ENCODE peak calls at places on chromosome 12, in six cellular contexts. One of them, this sample, is unnamed.

GRCh38 chr12:112151766-112152541 is 26.6 kb downstream of the TRAFD1 start:
- DNase-seq in H1: no peak
- DNase-seq in GM12878: no peak
- DNase-seq in K562: no peak
- DNase-seq in GM12891: no peak
- DNase-seq in HepG2: no peak
- DNase-seq in this sample: no peak

GRCh38 chr12:57209916-57210315 is 6.7 kb upstream of the NXPH4 start:
- DNase-seq in H1: no peak
- DNase-seq in GM12878: no peak
- DNase-seq in K562: no peak
- DNase-seq in GM12891: no peak
- DNase-seq in HepG2: no peak
- DNase-seq in this sample: no peak

GRCh38 chr12:52600475-52600874 is 788 bp downstream of the KRT72 start:
- DNase-seq in H1: no peak
- DNase-seq in GM12878: no peak
- DNase-seq in K562: no peak
- DNase-seq in GM12891: no peak
- DNase-seq in HepG2: no peak
- DNase-seq in this sample: no peak

GRCh38 chr12:4960547-4960946 is 50.8 kb downstream of the KCNA1 start:
- DNase-seq in H1: no peak
- DNase-seq in GM12878: no peak
- DNase-seq in K562: no peak
- DNase-seq in GM12891: no peak
- DNase-seq in HepG2: no peak
- DNase-seq in this sample: no peak

GRCh38 chr12:63212316-63212715 is 61.3 kb upstream of the AVPR1A start:
- DNase-seq in H1: no peak
- DNase-seq in GM12878: no peak
- DNase-seq in K562: no peak
- DNase-seq in GM12891: no peak
- DNase-seq in HepG2: no peak
- DNase-seq in this sample: no peak

GRCh38 chr12:62631531-62632520 is 165.2 kb downstream of the MON2 start:
- DNase-seq in H1: no peak
- DNase-seq in GM12878: no peak
- DNase-seq in K562: no peak
- DNase-seq in GM12891: peak
- DNase-seq in HepG2: peak
- DNase-seq in this sample: peak

GRCh38 chr12:113860950-113861349 is 105.2 kb downstream of the RBM19 start:
- DNase-seq in H1: no peak
- DNase-seq in GM12878: no peak
- DNase-seq in K562: no peak
- DNase-seq in GM12891: no peak
- DNase-seq in HepG2: no peak
- DNase-seq in this sample: no peak

GRCh38 chr12:109863961-109864712 is 16.2 kb downstream of the GLTP start:
- DNase-seq in H1: no peak
- DNase-seq in GM12878: no peak
- DNase-seq in K562: no peak
- DNase-seq in GM12891: no peak
- DNase-seq in HepG2: peak
- DNase-seq in this sample: no peak

GRCh38 chr12:126069549-126070165 is 1004.4 kb downstream of the AACS start:
- DNase-seq in H1: peak
- DNase-seq in GM12878: no peak
- DNase-seq in K562: peak
- DNase-seq in GM12891: peak
- DNase-seq in HepG2: peak
- DNase-seq in this sample: no peak

GRCh38 chr12:84701966-84702365 is 210.6 kb downstream of the SLC6A15 start:
- DNase-seq in H1: no peak
- DNase-seq in GM12878: no peak
- DNase-seq in K562: no peak
- DNase-seq in GM12891: no peak
- DNase-seq in HepG2: no peak
- DNase-seq in this sample: no peak

GRCh38 chr12:100435948-100436347 is 37.7 kb upstream of the NR1H4 start:
- DNase-seq in H1: no peak
- DNase-seq in GM12878: no peak
- DNase-seq in K562: no peak
- DNase-seq in GM12891: no peak
- DNase-seq in HepG2: no peak
- DNase-seq in this sample: no peak

GRCh38 chr12:63206908-63207307 is 55.9 kb upstream of the AVPR1A start:
- DNase-seq in H1: no peak
- DNase-seq in GM12878: no peak
- DNase-seq in K562: no peak
- DNase-seq in GM12891: no peak
- DNase-seq in HepG2: no peak
- DNase-seq in this sample: no peak

GRCh38 chr12:94793191-94793595 is 142.8 kb upstream of the TMCC3 start:
- DNase-seq in H1: no peak
- DNase-seq in GM12878: no peak
- DNase-seq in K562: no peak
- DNase-seq in GM12891: no peak
- DNase-seq in HepG2: no peak
- DNase-seq in this sample: no peak

GRCh38 chr12:120394483-120395367 is 25.8 kb upstream of the MSI1 start:
- DNase-seq in H1: peak
- DNase-seq in GM12878: no peak
- DNase-seq in K562: no peak
- DNase-seq in GM12891: no peak
- DNase-seq in HepG2: no peak
- DNase-seq in this sample: no peak

GRCh38 chr12:71440393-71441349 is 1.1 kb downstream of the LGR5 start:
- DNase-seq in H1: no peak
- DNase-seq in GM12878: no peak
- DNase-seq in K562: no peak
- DNase-seq in GM12891: no peak
- DNase-seq in HepG2: peak
- DNase-seq in this sample: no peak

GRCh38 chr12:99916555-99916954 is 68.2 kb downstream of the ANKS1B start:
- DNase-seq in H1: no peak
- DNase-seq in GM12878: no peak
- DNase-seq in K562: no peak
- DNase-seq in GM12891: no peak
- DNase-seq in HepG2: no peak
- DNase-seq in this sample: no peak

GRCh38 chr12:6643569-6644256 is 3.5 kb downstream of the ACRBP start:
- DNase-seq in H1: no peak
- DNase-seq in GM12878: no peak
- DNase-seq in K562: no peak
- DNase-seq in GM12891: no peak
- DNase-seq in HepG2: no peak
- DNase-seq in this sample: no peak

GRCh38 chr12:62714409-62715075 is 220.4 kb downstream of the PPM1H start:
- DNase-seq in H1: no peak
- DNase-seq in GM12878: no peak
- DNase-seq in K562: no peak
- DNase-seq in GM12891: no peak
- DNase-seq in HepG2: no peak
- DNase-seq in this sample: no peak

GRCh38 chr12:118330421-118331018 is 42.2 kb downstream of the TAOK3 start:
- DNase-seq in H1: no peak
- DNase-seq in GM12878: no peak
- DNase-seq in K562: peak
- DNase-seq in GM12891: peak
- DNase-seq in HepG2: no peak
- DNase-seq in this sample: no peak

GRCh38 chr12:42643881-42644579 is 54.5 kb upstream of the PRICKLE1 start:
- DNase-seq in H1: no peak
- DNase-seq in GM12878: no peak
- DNase-seq in K562: no peak
- DNase-seq in GM12891: no peak
- DNase-seq in HepG2: no peak
- DNase-seq in this sample: no peak

GRCh38 chr12:112822056-112822455 is 30.5 kb downstream of the RPH3A start:
- DNase-seq in H1: no peak
- DNase-seq in GM12878: no peak
- DNase-seq in K562: no peak
- DNase-seq in GM12891: no peak
- DNase-seq in HepG2: no peak
- DNase-seq in this sample: no peak

GRCh38 chr12:98532687-98533304 is 17.4 kb downstream of the TMPO start:
- DNase-seq in H1: no peak
- DNase-seq in GM12878: no peak
- DNase-seq in K562: peak
- DNase-seq in GM12891: no peak
- DNase-seq in HepG2: peak
- DNase-seq in this sample: no peak

GRCh38 chr12:56158926-56159461 is 835 bp downstream of the MYL6 start:
- DNase-seq in H1: no peak
- DNase-seq in GM12878: no peak
- DNase-seq in K562: no peak
- DNase-seq in GM12891: no peak
- DNase-seq in HepG2: peak
- DNase-seq in this sample: no peak

GRCh38 chr12:127629066-127629820 is 637.7 kb upstream of the TMEM132C start:
- DNase-seq in H1: no peak
- DNase-seq in GM12878: no peak
- DNase-seq in K562: no peak
- DNase-seq in GM12891: no peak
- DNase-seq in HepG2: no peak
- DNase-seq in this sample: no peak

GRCh38 chr12:53626702-53627169 is 554 bp upstream of the ATF7 start:
- DNase-seq in H1: no peak
- DNase-seq in GM12878: no peak
- DNase-seq in K562: no peak
- DNase-seq in GM12891: no peak
- DNase-seq in HepG2: no peak
- DNase-seq in this sample: no peak

DNA sequence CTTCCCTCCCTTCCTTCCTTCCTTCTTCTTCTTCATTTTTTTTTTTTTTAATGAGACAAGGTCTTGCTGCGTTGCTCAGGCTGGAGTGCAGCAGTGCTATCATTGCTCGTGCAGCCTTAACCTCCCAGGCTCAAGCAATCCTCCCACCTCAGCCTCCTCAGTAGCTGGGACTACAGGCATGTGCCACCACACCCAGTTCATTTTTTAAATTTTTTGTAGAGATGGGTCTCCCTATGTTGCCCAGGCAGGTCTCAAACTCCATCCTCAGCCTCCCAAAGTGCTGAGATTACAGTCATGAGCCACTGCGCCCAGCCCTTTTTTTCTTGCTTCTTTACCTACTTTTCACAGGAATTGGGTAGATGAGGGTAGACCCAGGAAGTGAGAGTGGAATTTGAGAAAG is 1.6 kb downstream of the OR10AD1 start:
- DNase-seq in H1: no peak
- DNase-seq in GM12878: no peak
- DNase-seq in K562: no peak
- DNase-seq in GM12891: no peak
- DNase-seq in HepG2: no peak
- DNase-seq in this sample: no peak
- TF ChIP-seq POLR2AphosphoS5 in H1: no peak
- TF ChIP-seq POLR2AphosphoS5 in GM12878: no peak
- TF ChIP-seq POLR2AphosphoS5 in K562: no peak
- TF ChIP-seq POLR2AphosphoS5 in GM12891: no peak
- TF ChIP-seq POLR2AphosphoS5 in HepG2: no peak
- TF ChIP-seq POLR2AphosphoS5 in this sample: no peak

DNA sequence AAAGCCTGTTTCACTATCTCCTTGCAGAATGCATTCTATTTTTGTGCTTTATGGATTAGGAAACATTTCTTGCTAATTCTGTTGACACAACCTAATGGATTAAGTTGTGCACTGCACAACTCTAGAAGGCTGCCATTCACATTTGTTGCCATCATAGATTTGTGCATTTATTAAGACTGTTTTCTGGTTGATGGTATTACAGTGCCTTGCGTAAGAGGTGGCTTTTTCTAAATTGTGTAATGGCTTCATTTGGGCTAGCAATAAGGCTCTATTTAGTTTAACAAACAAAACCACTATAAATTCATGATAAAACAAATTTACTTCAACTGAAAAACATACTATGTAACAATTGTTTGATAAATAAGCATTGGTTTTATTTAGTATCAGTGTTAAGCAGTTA is 175.9 kb downstream of the TRHDE start:
- DNase-seq in H1: no peak
- DNase-seq in GM12878: no peak
- DNase-seq in K562: no peak
- DNase-seq in GM12891: no peak
- DNase-seq in HepG2: no peak
- DNase-seq in this sample: no peak
- TF ChIP-seq TAF1 in H1: no peak
- TF ChIP-seq TAF1 in GM12878: no peak
- TF ChIP-seq TAF1 in K562: no peak
- TF ChIP-seq TAF1 in GM12891: no peak
- TF ChIP-seq TAF1 in HepG2: no peak
- TF ChIP-seq TAF1 in this sample: no peak

GRCh38 chr12:59193476-59194050 is 273.3 kb upstream of the LRIG3 start:
- DNase-seq in H1: no peak
- DNase-seq in GM12878: no peak
- DNase-seq in K562: no peak
- DNase-seq in GM12891: no peak
- DNase-seq in HepG2: no peak
- DNase-seq in this sample: no peak

GRCh38 chr12:59194794-59195193 is 274.5 kb upstream of the LRIG3 start:
- DNase-seq in H1: peak
- DNase-seq in GM12878: no peak
- DNase-seq in K562: no peak
- DNase-seq in GM12891: no peak
- DNase-seq in HepG2: no peak
- DNase-seq in this sample: no peak

GRCh38 chr12:59191372-59191771 is 271.1 kb upstream of the LRIG3 start:
- DNase-seq in H1: no peak
- DNase-seq in GM12878: no peak
- DNase-seq in K562: no peak
- DNase-seq in GM12891: no peak
- DNase-seq in HepG2: no peak
- DNase-seq in this sample: no peak

GRCh38 chr12:59196989-59197388 is 276.7 kb upstream of the LRIG3 start:
- DNase-seq in H1: no peak
- DNase-seq in GM12878: no peak
- DNase-seq in K562: no peak
- DNase-seq in GM12891: no peak
- DNase-seq in HepG2: no peak
- DNase-seq in this sample: no peak
- TF ChIP-seq POLR2A in H1: no peak
- TF ChIP-seq POLR2A in GM12878: no peak
- TF ChIP-seq POLR2A in K562: no peak
- TF ChIP-seq POLR2A in GM12891: no peak
- TF ChIP-seq POLR2A in HepG2: no peak
- TF ChIP-seq POLR2A in this sample: no peak

DNA sequence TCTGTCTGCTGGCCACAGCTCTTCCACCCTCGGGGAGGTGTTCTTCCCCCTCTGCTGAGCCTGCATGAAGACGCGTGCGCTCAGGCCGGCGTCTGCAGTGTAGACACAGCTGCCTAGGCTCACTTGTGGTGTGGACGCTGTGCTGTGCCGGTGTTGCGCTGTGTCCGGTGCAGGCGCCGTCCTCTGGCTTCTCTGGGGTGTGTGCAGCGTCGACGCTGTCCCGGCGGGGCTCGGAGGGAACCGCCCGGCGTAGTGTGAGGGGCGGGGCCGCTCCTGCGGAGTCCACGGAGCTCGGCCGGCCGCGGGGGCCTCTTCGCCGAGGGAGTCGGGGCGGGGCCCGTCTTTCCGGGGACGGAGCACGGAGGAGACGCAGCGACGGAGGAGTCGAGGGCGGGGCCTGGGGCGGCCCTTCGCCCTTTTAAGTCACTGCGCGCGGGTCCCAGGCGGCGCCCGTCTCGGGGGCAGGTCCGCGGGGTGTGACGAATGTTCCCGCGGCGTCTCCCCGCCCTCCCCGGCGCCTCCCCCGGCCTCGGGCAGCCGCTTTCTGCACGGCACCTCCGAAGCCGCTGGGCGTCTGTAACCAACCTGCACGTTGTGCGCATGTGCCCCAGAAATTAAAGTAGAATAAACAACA is 45.2 kb downstream of the NOC4L start:
- DNase-seq in H1: peak
- DNase-seq in GM12878: peak
- DNase-seq in K562: peak
- DNase-seq in GM12891: peak
- DNase-seq in HepG2: no peak
- DNase-seq in this sample: peak
- TF ChIP-seq POLR2AphosphoS5 in H1: no peak
- TF ChIP-seq POLR2AphosphoS5 in GM12878: no peak
- TF ChIP-seq POLR2AphosphoS5 in K562: no peak
- TF ChIP-seq POLR2AphosphoS5 in GM12891: no peak
- TF ChIP-seq POLR2AphosphoS5 in HepG2: no peak
- TF ChIP-seq POLR2AphosphoS5 in this sample: no peak

This sample was measured in GM12892.